ENCODE peak calls at places on chromosome 14, in seven cellular contexts. One of them, this sample, is unnamed.
A peak's percentile ranks its signal among the peaks of the same experiment; 100 is the strongest.

GRCh38 chr14:29453045-29453444 is 474.6 kb downstream of the PRKD1 start:
- DNase-seq in stimulated activated naive CD4-positive, alpha-beta T cell: no peak
- DNase-seq in activated T-cell treated with anti-CD3 and anti-CD28 coated beads, Interleukin-2, amount 50 U/mL, for 72 hours: no peak
- DNase-seq in EL: no peak
- DNase-seq in AG08396: no peak
- DNase-seq in HepG2: no peak
- DNase-seq in naive thymus-derived CD8-positive, alpha-beta T cell: no peak
- DNase-seq in this sample: no peak

GRCh38 chr14:101620821-101621785 is 59.8 kb downstream of the DIO3 start:
- DNase-seq in HepG2: no peak
- DNase-seq in naive thymus-derived CD8-positive, alpha-beta T cell: no peak
- DNase-seq in EL: no peak
- DNase-seq in activated T-cell treated with anti-CD3 and anti-CD28 coated beads, Interleukin-2, amount 50 U/mL, for 72 hours: no peak
- DNase-seq in stimulated activated naive CD4-positive, alpha-beta T cell: no peak
- DNase-seq in AG08396: no peak
- DNase-seq in this sample: no peak

GRCh38 chr14:101557811-101558738 is 3.2 kb upstream of the DIO3 start:
- DNase-seq in naive thymus-derived CD8-positive, alpha-beta T cell: no peak
- DNase-seq in HepG2: peak; percentile 8
- DNase-seq in AG08396: no peak
- DNase-seq in stimulated activated naive CD4-positive, alpha-beta T cell: no peak
- DNase-seq in EL: no peak
- DNase-seq in activated T-cell treated with anti-CD3 and anti-CD28 coated beads, Interleukin-2, amount 50 U/mL, for 72 hours: no peak
- DNase-seq in this sample: peak; percentile 56

GRCh38 chr14:68951051-68951797 is 27.9 kb downstream of the ACTN1 start:
- DNase-seq in AG08396: peak; percentile 71
- DNase-seq in EL: peak; percentile 100
- DNase-seq in naive thymus-derived CD8-positive, alpha-beta T cell: no peak
- DNase-seq in activated T-cell treated with anti-CD3 and anti-CD28 coated beads, Interleukin-2, amount 50 U/mL, for 72 hours: peak; percentile 13
- DNase-seq in HepG2: no peak
- DNase-seq in stimulated activated naive CD4-positive, alpha-beta T cell: no peak
- DNase-seq in this sample: no peak

GRCh38 chr14:93927746-93928145 is 602 bp downstream of the FAM181A start:
- DNase-seq in activated T-cell treated with anti-CD3 and anti-CD28 coated beads, Interleukin-2, amount 50 U/mL, for 72 hours: no peak
- DNase-seq in stimulated activated naive CD4-positive, alpha-beta T cell: no peak
- DNase-seq in AG08396: no peak
- DNase-seq in HepG2: no peak
- DNase-seq in EL: no peak
- DNase-seq in naive thymus-derived CD8-positive, alpha-beta T cell: no peak
- DNase-seq in this sample: no peak

GRCh38 chr14:55448146-55448614 is 7.8 kb upstream of the TBPL2 start:
- DNase-seq in EL: peak; percentile 98
- DNase-seq in stimulated activated naive CD4-positive, alpha-beta T cell: no peak
- DNase-seq in naive thymus-derived CD8-positive, alpha-beta T cell: no peak
- DNase-seq in activated T-cell treated with anti-CD3 and anti-CD28 coated beads, Interleukin-2, amount 50 U/mL, for 72 hours: peak; percentile 36
- DNase-seq in HepG2: no peak
- DNase-seq in AG08396: peak; percentile 66
- DNase-seq in this sample: no peak

GRCh38 chr14:49865431-49865859 is 12.9 kb upstream of the NEMF start:
- DNase-seq in naive thymus-derived CD8-positive, alpha-beta T cell: peak; percentile 74
- DNase-seq in AG08396: peak; percentile 22
- DNase-seq in EL: peak; percentile 68
- DNase-seq in HepG2: peak; percentile 48
- DNase-seq in stimulated activated naive CD4-positive, alpha-beta T cell: peak; percentile 71
- DNase-seq in activated T-cell treated with anti-CD3 and anti-CD28 coated beads, Interleukin-2, amount 50 U/mL, for 72 hours: peak; percentile 83
- DNase-seq in this sample: peak; percentile 85

GRCh38 chr14:78202178-78202577 is 32.0 kb downstream of the NRXN3 start:
- DNase-seq in EL: no peak
- DNase-seq in stimulated activated naive CD4-positive, alpha-beta T cell: no peak
- DNase-seq in activated T-cell treated with anti-CD3 and anti-CD28 coated beads, Interleukin-2, amount 50 U/mL, for 72 hours: no peak
- DNase-seq in HepG2: no peak
- DNase-seq in naive thymus-derived CD8-positive, alpha-beta T cell: no peak
- DNase-seq in AG08396: no peak
- DNase-seq in this sample: no peak

This sample was measured in WTC11.